ENCODE peak calls at places on chromosomes 1 and 21, in eight cellular contexts. One of them, this sample, is unnamed.

GRCh38 chr1:228646717-228647522 is 88.4 kb upstream of the RHOU start:
- DNase-seq in mammary epithelial cell: peak
- DNase-seq in brain microvascular endothelial cell: peak
- DNase-seq in GM06990: peak
- DNase-seq in A549: peak
- DNase-seq in foreskin fibroblast: peak
- DNase-seq in fibroblast of villous mesenchyme: peak
- DNase-seq in fibroblast of the aortic adventitia: peak
- DNase-seq in this sample: peak

GRCh38 chr1:206733012-206733411 is 37.6 kb upstream of the IL19 start:
- DNase-seq in mammary epithelial cell: no peak
- DNase-seq in GM06990: no peak
- DNase-seq in foreskin fibroblast: no peak
- DNase-seq in A549: no peak
- DNase-seq in brain microvascular endothelial cell: no peak
- DNase-seq in fibroblast of villous mesenchyme: no peak
- DNase-seq in fibroblast of the aortic adventitia: no peak
- DNase-seq in this sample: no peak

GRCh38 chr1:180837025-180837424 is 75.7 kb upstream of the KIAA1614 start:
- DNase-seq in fibroblast of the aortic adventitia: no peak
- DNase-seq in foreskin fibroblast: no peak
- DNase-seq in mammary epithelial cell: no peak
- DNase-seq in fibroblast of villous mesenchyme: no peak
- DNase-seq in brain microvascular endothelial cell: no peak
- DNase-seq in A549: no peak
- DNase-seq in GM06990: no peak
- DNase-seq in this sample: no peak

GRCh38 chr1:156471496-156472490 is 28.8 kb downstream of the MEF2D start:
- DNase-seq in fibroblast of the aortic adventitia: peak
- DNase-seq in A549: no peak
- DNase-seq in GM06990: no peak
- DNase-seq in mammary epithelial cell: no peak
- DNase-seq in foreskin fibroblast: no peak
- DNase-seq in brain microvascular endothelial cell: no peak
- DNase-seq in fibroblast of villous mesenchyme: no peak
- DNase-seq in this sample: no peak

GRCh38 chr21:17679002-17679600 is 66.4 kb upstream of the BTG3 start:
- DNase-seq in mammary epithelial cell: peak
- DNase-seq in foreskin fibroblast: peak
- DNase-seq in A549: peak
- DNase-seq in GM06990: peak
- DNase-seq in brain microvascular endothelial cell: peak
- DNase-seq in fibroblast of villous mesenchyme: peak
- DNase-seq in fibroblast of the aortic adventitia: peak
- DNase-seq in this sample: peak

GRCh38 chr1:11842154-11843041 is 5.2 kb downstream of the NPPA start:
- DNase-seq in foreskin fibroblast: no peak
- DNase-seq in GM06990: no peak
- DNase-seq in A549: no peak
- DNase-seq in fibroblast of the aortic adventitia: peak
- DNase-seq in fibroblast of villous mesenchyme: peak
- DNase-seq in mammary epithelial cell: no peak
- DNase-seq in brain microvascular endothelial cell: peak
- DNase-seq in this sample: no peak

GRCh38 chr1:37776946-37777516 is 12.1 kb upstream of the EPHA10 start:
- DNase-seq in foreskin fibroblast: no peak
- DNase-seq in GM06990: no peak
- DNase-seq in fibroblast of the aortic adventitia: no peak
- DNase-seq in mammary epithelial cell: no peak
- DNase-seq in A549: no peak
- DNase-seq in fibroblast of villous mesenchyme: no peak
- DNase-seq in brain microvascular endothelial cell: no peak
- DNase-seq in this sample: no peak

GRCh38 chr1:238293075-238293474 is 402.4 kb upstream of the ZP4 start:
- DNase-seq in mammary epithelial cell: no peak
- DNase-seq in GM06990: no peak
- DNase-seq in foreskin fibroblast: no peak
- DNase-seq in brain microvascular endothelial cell: no peak
- DNase-seq in A549: no peak
- DNase-seq in fibroblast of villous mesenchyme: no peak
- DNase-seq in fibroblast of the aortic adventitia: no peak
- DNase-seq in this sample: no peak

GRCh38 chr1:217948741-217949140 is 317.6 kb downstream of the SPATA17 start:
- DNase-seq in fibroblast of the aortic adventitia: no peak
- DNase-seq in A549: no peak
- DNase-seq in foreskin fibroblast: no peak
- DNase-seq in fibroblast of villous mesenchyme: peak
- DNase-seq in GM06990: no peak
- DNase-seq in brain microvascular endothelial cell: no peak
- DNase-seq in mammary epithelial cell: peak
- DNase-seq in this sample: no peak

DNA sequence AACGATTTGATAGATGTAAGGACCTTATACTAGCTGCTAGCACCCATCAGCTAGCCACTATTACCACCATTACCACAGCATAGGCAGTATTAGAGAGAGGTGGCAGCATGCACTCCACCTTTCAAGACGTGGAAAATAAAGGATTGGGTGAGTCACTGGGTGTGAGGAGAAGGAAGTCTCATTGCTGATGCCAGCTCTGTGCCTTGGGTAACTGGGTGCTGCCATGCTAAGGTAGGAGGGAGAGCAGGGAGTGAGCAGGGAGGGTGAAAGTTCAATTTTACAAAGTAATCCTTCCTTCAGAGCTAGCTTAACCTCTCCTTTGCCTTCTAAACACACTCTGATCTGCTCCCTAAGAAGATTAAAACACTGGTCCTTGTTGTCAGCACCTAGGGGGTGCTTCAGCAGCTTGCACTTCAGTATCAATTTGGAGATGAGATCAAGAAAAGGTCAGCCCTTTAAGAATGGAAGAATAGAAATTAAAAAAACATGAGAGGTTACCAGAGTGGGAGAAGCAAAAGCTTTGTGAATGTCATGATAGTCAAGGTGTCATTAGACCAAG is 1.8 kb upstream of the LIN9 start:
- DNase-seq in mammary epithelial cell: peak
- DNase-seq in fibroblast of the aortic adventitia: no peak
- DNase-seq in GM06990: no peak
- DNase-seq in A549: peak
- DNase-seq in brain microvascular endothelial cell: no peak
- DNase-seq in fibroblast of villous mesenchyme: no peak
- DNase-seq in foreskin fibroblast: no peak
- DNase-seq in this sample: no peak
- H3K4me3 ChIP-seq in mammary epithelial cell: no peak
- H3K4me3 ChIP-seq in fibroblast of the aortic adventitia: no peak
- H3K4me3 ChIP-seq in GM06990: no peak
- H3K4me3 ChIP-seq in A549: no peak
- H3K4me3 ChIP-seq in brain microvascular endothelial cell: no peak
- H3K4me3 ChIP-seq in fibroblast of villous mesenchyme: no peak
- H3K4me3 ChIP-seq in foreskin fibroblast: no peak
- H3K4me3 ChIP-seq in this sample: no peak

DNA sequence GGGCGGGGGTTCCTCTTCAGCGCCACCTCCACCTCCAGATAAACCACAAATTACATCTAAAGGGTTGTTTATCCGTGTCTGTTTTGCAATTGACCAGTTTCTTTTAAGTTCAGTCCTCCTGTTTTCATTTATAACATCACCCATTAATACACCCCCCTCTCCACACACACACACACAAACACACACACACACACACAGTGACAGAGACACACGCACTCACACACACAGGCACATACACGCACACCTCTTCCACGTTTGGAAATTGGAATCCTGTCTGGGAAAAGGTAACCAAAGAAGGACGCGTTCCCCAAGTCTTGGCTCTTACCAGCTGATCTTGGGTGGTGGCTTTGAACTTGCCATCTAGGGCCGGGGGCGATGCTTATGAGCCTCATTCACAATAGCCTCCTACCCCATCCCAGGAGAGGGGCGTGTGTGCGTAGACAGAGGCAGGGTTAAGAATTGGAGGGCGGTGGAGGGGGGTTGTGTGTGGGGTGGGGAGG is 442 bp upstream of the CSMD2 start:
- DNase-seq in fibroblast of villous mesenchyme: peak
- DNase-seq in GM06990: no peak
- DNase-seq in brain microvascular endothelial cell: no peak
- DNase-seq in mammary epithelial cell: no peak
- DNase-seq in A549: no peak
- DNase-seq in fibroblast of the aortic adventitia: peak
- DNase-seq in foreskin fibroblast: no peak
- DNase-seq in this sample: no peak
- H3K4me3 ChIP-seq in fibroblast of villous mesenchyme: peak
- H3K4me3 ChIP-seq in GM06990: no peak
- H3K4me3 ChIP-seq in brain microvascular endothelial cell: no peak
- H3K4me3 ChIP-seq in mammary epithelial cell: no peak
- H3K4me3 ChIP-seq in A549: peak
- H3K4me3 ChIP-seq in fibroblast of the aortic adventitia: peak
- H3K4me3 ChIP-seq in foreskin fibroblast: peak
- H3K4me3 ChIP-seq in this sample: no peak

GRCh38 chr1:245798367-245798747 is 643.6 kb downstream of the KIF26B start:
- DNase-seq in brain microvascular endothelial cell: no peak
- DNase-seq in fibroblast of villous mesenchyme: no peak
- DNase-seq in fibroblast of the aortic adventitia: no peak
- DNase-seq in foreskin fibroblast: no peak
- DNase-seq in mammary epithelial cell: no peak
- DNase-seq in A549: no peak
- DNase-seq in GM06990: no peak
- DNase-seq in this sample: no peak

GRCh38 chr1:245797592-245798366 is 643.0 kb downstream of the KIF26B start:
- DNase-seq in brain microvascular endothelial cell: peak
- DNase-seq in GM06990: no peak
- DNase-seq in foreskin fibroblast: no peak
- DNase-seq in fibroblast of the aortic adventitia: peak
- DNase-seq in mammary epithelial cell: no peak
- DNase-seq in A549: no peak
- DNase-seq in fibroblast of villous mesenchyme: no peak
- DNase-seq in this sample: no peak

GRCh38 chr1:245803666-245804037 is 648.9 kb downstream of the KIF26B start:
- DNase-seq in fibroblast of villous mesenchyme: no peak
- DNase-seq in fibroblast of the aortic adventitia: no peak
- DNase-seq in A549: no peak
- DNase-seq in brain microvascular endothelial cell: no peak
- DNase-seq in mammary epithelial cell: no peak
- DNase-seq in GM06990: no peak
- DNase-seq in foreskin fibroblast: no peak
- DNase-seq in this sample: no peak

GRCh38 chr1:245802941-245803665 is 648.3 kb downstream of the KIF26B start:
- DNase-seq in fibroblast of villous mesenchyme: peak
- DNase-seq in brain microvascular endothelial cell: no peak
- DNase-seq in fibroblast of the aortic adventitia: no peak
- DNase-seq in GM06990: no peak
- DNase-seq in foreskin fibroblast: no peak
- DNase-seq in A549: no peak
- DNase-seq in mammary epithelial cell: no peak
- DNase-seq in this sample: no peak

GRCh38 chr1:245800901-245801605 is 646.3 kb downstream of the KIF26B start:
- DNase-seq in A549: no peak
- DNase-seq in foreskin fibroblast: no peak
- DNase-seq in fibroblast of the aortic adventitia: no peak
- DNase-seq in brain microvascular endothelial cell: no peak
- DNase-seq in fibroblast of villous mesenchyme: peak
- DNase-seq in GM06990: no peak
- DNase-seq in mammary epithelial cell: no peak
- DNase-seq in this sample: no peak
- H3K4me3 ChIP-seq in A549: no peak
- H3K4me3 ChIP-seq in foreskin fibroblast: no peak
- H3K4me3 ChIP-seq in fibroblast of the aortic adventitia: no peak
- H3K4me3 ChIP-seq in brain microvascular endothelial cell: no peak
- H3K4me3 ChIP-seq in fibroblast of villous mesenchyme: no peak
- H3K4me3 ChIP-seq in GM06990: no peak
- H3K4me3 ChIP-seq in mammary epithelial cell: no peak
- H3K4me3 ChIP-seq in this sample: no peak

GRCh38 chr1:1969953-1970716 is 33.5 kb downstream of the CFAP74 start:
- DNase-seq in foreskin fibroblast: no peak
- DNase-seq in fibroblast of villous mesenchyme: no peak
- DNase-seq in mammary epithelial cell: no peak
- DNase-seq in fibroblast of the aortic adventitia: no peak
- DNase-seq in GM06990: no peak
- DNase-seq in brain microvascular endothelial cell: no peak
- DNase-seq in A549: no peak
- DNase-seq in this sample: no peak
- H3K4me3 ChIP-seq in foreskin fibroblast: no peak
- H3K4me3 ChIP-seq in fibroblast of villous mesenchyme: no peak
- H3K4me3 ChIP-seq in mammary epithelial cell: no peak
- H3K4me3 ChIP-seq in fibroblast of the aortic adventitia: no peak
- H3K4me3 ChIP-seq in GM06990: no peak
- H3K4me3 ChIP-seq in brain microvascular endothelial cell: no peak
- H3K4me3 ChIP-seq in A549: no peak
- H3K4me3 ChIP-seq in this sample: no peak

GRCh38 chr1:245751671-245752070 is 596.9 kb downstream of the KIF26B start:
- DNase-seq in fibroblast of the aortic adventitia: no peak
- DNase-seq in A549: no peak
- DNase-seq in brain microvascular endothelial cell: no peak
- DNase-seq in foreskin fibroblast: peak
- DNase-seq in fibroblast of villous mesenchyme: peak
- DNase-seq in mammary epithelial cell: no peak
- DNase-seq in GM06990: no peak
- DNase-seq in this sample: no peak
- H3K4me3 ChIP-seq in fibroblast of the aortic adventitia: no peak
- H3K4me3 ChIP-seq in A549: no peak
- H3K4me3 ChIP-seq in brain microvascular endothelial cell: no peak
- H3K4me3 ChIP-seq in foreskin fibroblast: peak
- H3K4me3 ChIP-seq in fibroblast of villous mesenchyme: no peak
- H3K4me3 ChIP-seq in mammary epithelial cell: no peak
- H3K4me3 ChIP-seq in GM06990: no peak
- H3K4me3 ChIP-seq in this sample: no peak

GRCh38 chr1:84693774-84694173 is 3.5 kb upstream of the SSX2IP start:
- DNase-seq in fibroblast of the aortic adventitia: peak
- DNase-seq in A549: no peak
- DNase-seq in GM06990: no peak
- DNase-seq in mammary epithelial cell: no peak
- DNase-seq in foreskin fibroblast: no peak
- DNase-seq in fibroblast of villous mesenchyme: peak
- DNase-seq in brain microvascular endothelial cell: no peak
- DNase-seq in this sample: no peak

GRCh38 chr1:84690397-84691138 is at the start of gene SSX2IP:
- DNase-seq in fibroblast of villous mesenchyme: peak
- DNase-seq in foreskin fibroblast: peak
- DNase-seq in mammary epithelial cell: peak
- DNase-seq in fibroblast of the aortic adventitia: peak
- DNase-seq in A549: peak
- DNase-seq in GM06990: peak
- DNase-seq in brain microvascular endothelial cell: peak
- DNase-seq in this sample: peak

GRCh38 chr1:84692391-84692790 is 2.1 kb upstream of the SSX2IP start:
- DNase-seq in GM06990: no peak
- DNase-seq in fibroblast of the aortic adventitia: no peak
- DNase-seq in fibroblast of villous mesenchyme: no peak
- DNase-seq in brain microvascular endothelial cell: no peak
- DNase-seq in mammary epithelial cell: no peak
- DNase-seq in foreskin fibroblast: no peak
- DNase-seq in A549: no peak
- DNase-seq in this sample: no peak

GRCh38 chr1:84691139-84691783 is 1.0 kb upstream of the SSX2IP start:
- DNase-seq in foreskin fibroblast: no peak
- DNase-seq in fibroblast of the aortic adventitia: no peak
- DNase-seq in mammary epithelial cell: no peak
- DNase-seq in GM06990: no peak
- DNase-seq in fibroblast of villous mesenchyme: no peak
- DNase-seq in A549: no peak
- DNase-seq in brain microvascular endothelial cell: no peak
- DNase-seq in this sample: no peak

GRCh38 chr1:84693009-84693408 is 2.7 kb upstream of the SSX2IP start:
- DNase-seq in fibroblast of villous mesenchyme: peak
- DNase-seq in mammary epithelial cell: no peak
- DNase-seq in brain microvascular endothelial cell: no peak
- DNase-seq in A549: no peak
- DNase-seq in foreskin fibroblast: no peak
- DNase-seq in fibroblast of the aortic adventitia: peak
- DNase-seq in GM06990: no peak
- DNase-seq in this sample: peak
- H3K4me3 ChIP-seq in fibroblast of villous mesenchyme: no peak
- H3K4me3 ChIP-seq in mammary epithelial cell: no peak
- H3K4me3 ChIP-seq in brain microvascular endothelial cell: no peak
- H3K4me3 ChIP-seq in A549: no peak
- H3K4me3 ChIP-seq in foreskin fibroblast: no peak
- H3K4me3 ChIP-seq in fibroblast of the aortic adventitia: no peak
- H3K4me3 ChIP-seq in GM06990: no peak
- H3K4me3 ChIP-seq in this sample: peak

This sample was measured in CD4-positive, alpha-beta memory T cell.